ENCODE peak calls at places on chromosomes 7 and 10, in five cellular contexts. I is brain microvascular endothelial cell, P is MCF 10A, A is AG04450, G is dorsolateral prefrontal cortex. F is an unnamed sample.

GRCh38 chr10:62852961-62853702 is 37.0 kb upstream of the EGR2 start:
- DNase-seq in I (no peak), P (no peak), A (no peak), G (no peak), F (no peak)

GRCh38 chr7:67618569-67619543 is 622.2 kb downstream of the TYW1 start:
- DNase-seq in I (no peak), P (no peak), A (no peak), G (no peak), F (no peak)

GRCh38 chr7:5489991-5490536 is 66.4 kb upstream of the TNRC18 start:
- DNase-seq in I (peak; percentile 76), P (no peak), A (no peak), G (no peak), F (no peak)

GRCh38 chr7:55185941-55186609 is 167.3 kb downstream of the EGFR start:
- DNase-seq in I (peak; percentile 93), P (peak; percentile 97), A (peak; percentile 76), G (no peak), F (no peak)

GRCh38 chr10:77820349-77820748 is 106.2 kb downstream of the DLG5 start:
- DNase-seq in I (no peak), P (no peak), A (no peak), G (no peak), F (no peak)

GRCh38 chr10:126661841-126662520 is 8.5 kb downstream of the C10orf90 start:
- DNase-seq in I (peak; percentile 87), P (no peak), A (no peak), G (no peak), F (no peak)

GRCh38 chr10:24209421-24209770 is 458 bp downstream of the KIAA1217 start:
- DNase-seq in I (peak; percentile 32), P (peak; percentile 38), A (no peak), G (no peak), F (no peak)

GRCh38 chr10:120456626-120457430 is at the start of gene PLPP4:
- DNase-seq in I (peak; percentile 12), P (peak; percentile 32), A (no peak), G (peak; percentile 28), F (no peak)

GRCh38 chr7:135712182-135712782 is 15.7 kb downstream of the SLC13A4 start:
- DNase-seq in I (no peak), P (no peak), A (no peak), G (no peak), F (no peak)

GRCh38 chr7:76507723-76508406 is 2.5 kb upstream of the UPK3B start:
- DNase-seq in I (no peak), P (peak; percentile 18), A (no peak), G (no peak), F (no peak)

GRCh38 chr7:4641667-4642467 is 40.2 kb upstream of the FOXK1 start:
- DNase-seq in I (peak; percentile 86), P (peak; percentile 90), A (peak; percentile 86), G (peak; percentile 75), F (peak; percentile 77)

GRCh38 chr10:119862524-119862923 is 10.1 kb downstream of the MCMBP start:
- DNase-seq in I (no peak), P (no peak), A (no peak), G (no peak), F (no peak)

GRCh38 chr7:17624379-17624778 is 315.9 kb downstream of the SNX13 start:
- DNase-seq in I (no peak), P (no peak), A (no peak), G (no peak), F (no peak)

GRCh38 chr7:73851410-73852338 is 9.3 kb upstream of the TMEM270 start:
- DNase-seq in I (peak; percentile 93), P (peak; percentile 97), A (peak; percentile 94), G (no peak), F (no peak)

GRCh38 chr7:485188-486081 is 34.2 kb downstream of the PDGFA start:
- DNase-seq in I (no peak), P (peak; percentile 11), A (no peak), G (no peak), F (no peak)

GRCh38 chr10:43259248-43259980 is 7.5 kb downstream of the RASGEF1A start:
- DNase-seq in I (no peak), P (no peak), A (no peak), G (no peak), F (no peak)

GRCh38 chr10:44853148-44853734 is 57.9 kb upstream of the TMEM72 start:
- DNase-seq in I (no peak), P (peak; percentile 34), A (no peak), G (no peak), F (no peak)

GRCh38 chr7:137772748-137773147 is 74.0 kb downstream of the DGKI start:
- DNase-seq in I (peak; percentile 90), P (peak; percentile 57), A (peak; percentile 15), G (no peak), F (no peak)

GRCh38 chr10:26621889-26622681 is 75.4 kb upstream of the PDSS1 start:
- DNase-seq in I (no peak), P (peak; percentile 92), A (no peak), G (no peak), F (no peak)

GRCh38 chr10:5385224-5385623 is 19.4 kb downstream of the TUBAL3 start:
- DNase-seq in I (no peak), P (no peak), A (no peak), G (no peak), F (no peak)

GRCh38 chr7:69934475-69934903 is 336.2 kb downstream of the AUTS2 start:
- DNase-seq in I (no peak), P (no peak), A (no peak), G (no peak), F (no peak)

GRCh38 chr10:16944081-16944922 is 127.1 kb upstream of the RSU1 start:
- DNase-seq in I (no peak), P (no peak), A (peak; percentile 52), G (no peak), F (no peak)

GRCh38 chr7:151381333-151382078 is 28.3 kb downstream of the WDR86 start:
- DNase-seq in I (no peak), P (no peak), A (no peak), G (no peak), F (peak; percentile 46)
- TF ChIP-seq CTCF in I (no peak), P (no peak), A (no peak), G (no peak), F (no peak)

DNA sequence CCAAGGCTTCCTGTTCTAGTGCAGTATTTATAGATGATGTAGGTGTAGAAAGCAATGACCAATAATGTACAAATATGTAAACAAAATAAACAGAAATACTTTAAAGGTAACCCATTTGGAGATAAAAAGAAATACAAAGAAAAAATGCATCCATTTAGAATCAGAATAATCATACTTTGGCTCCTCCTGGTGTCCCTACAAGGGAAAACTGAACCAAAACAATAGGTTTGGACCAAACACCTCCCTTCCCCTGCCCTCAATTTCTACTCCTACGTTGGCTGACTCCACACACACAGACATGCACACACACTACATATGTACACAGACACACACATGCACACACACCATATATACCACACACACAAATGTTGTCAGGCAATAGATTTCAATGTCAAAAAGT is 36.0 kb downstream of the C10orf143 start:
- DNase-seq in I (no peak), P (no peak), A (no peak), G (no peak), F (no peak)
- TF ChIP-seq CTCF in I (no peak), P (no peak), A (no peak), G (no peak), F (no peak)

GRCh38 chr7:50798126-50798525 is 15.4 kb upstream of the GRB10 start:
- DNase-seq in I (no peak), P (no peak), A (no peak), G (no peak), F (no peak)

GRCh38 chr7:50795253-50795652 is 12.6 kb upstream of the GRB10 start:
- DNase-seq in I (no peak), P (no peak), A (no peak), G (no peak), F (no peak)

GRCh38 chr7:50793115-50793946 is 10.6 kb upstream of the GRB10 start:
- DNase-seq in I (peak; percentile 45), P (peak; percentile 62), A (no peak), G (no peak), F (peak; percentile 44)

GRCh38 chr7:50793947-50794570 is 11.4 kb upstream of the GRB10 start:
- DNase-seq in I (no peak), P (no peak), A (no peak), G (no peak), F (no peak)

DNA sequence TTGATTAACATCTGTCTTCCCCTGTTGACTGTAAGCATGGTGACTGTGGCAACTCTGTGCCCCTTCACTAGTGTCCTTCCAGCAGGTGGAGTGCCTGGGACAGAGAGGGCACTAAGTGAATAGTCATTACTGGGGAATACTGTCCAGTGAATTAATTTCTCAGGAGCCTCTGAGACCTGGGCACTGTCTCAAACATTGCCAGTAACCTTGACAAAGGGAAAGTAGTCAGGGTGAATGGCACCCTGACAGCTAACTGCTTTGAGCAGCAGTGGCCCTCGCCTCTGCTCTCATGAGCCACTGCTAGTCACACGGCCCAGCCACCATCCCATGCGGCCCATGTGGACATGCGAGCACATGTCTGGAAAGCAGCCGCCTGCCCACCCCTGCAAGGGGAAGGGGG is 13.1 kb upstream of the GRB10 start:
- DNase-seq in I (no peak), P (no peak), A (no peak), G (no peak), F (no peak)
- TF ChIP-seq CTCF in I (no peak), P (no peak), A (no peak), G (no peak), F (peak; percentile 19)

GRCh38 chr7:94183289-94183749 is 179.2 kb upstream of the BET1 start:
- DNase-seq in I (peak; percentile 87), P (peak; percentile 96), A (peak; percentile 95), G (no peak), F (no peak)
- TF ChIP-seq CTCF in I (peak; percentile 15), P (no peak), A (peak; percentile 11), G (no peak), F (no peak)

DNA sequence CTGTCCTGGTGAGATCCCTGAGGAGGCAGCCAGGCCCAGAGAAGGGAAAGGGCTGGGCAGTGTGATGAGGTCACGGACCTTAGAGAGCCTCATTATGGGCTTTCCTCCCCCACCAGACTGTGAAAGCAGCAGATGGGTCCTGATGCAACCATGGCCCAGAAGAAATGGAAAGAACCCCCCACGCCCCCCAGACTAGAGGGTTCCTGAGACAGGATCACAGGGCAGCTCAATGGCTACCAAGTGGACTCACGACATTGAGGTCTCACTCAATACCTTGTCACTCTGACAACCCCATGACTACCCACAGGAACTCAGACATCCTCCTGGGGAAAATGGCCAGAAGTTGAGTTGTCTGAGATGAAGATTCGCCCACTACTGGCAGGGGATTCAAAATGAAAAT is 36.7 kb downstream of the FAM241B start:
- DNase-seq in I (no peak), P (no peak), A (no peak), G (no peak), F (no peak)
- TF ChIP-seq CTCF in I (no peak), P (no peak), A (no peak), G (no peak), F (no peak)

GRCh38 chr7:130606161-130606560 is 62.4 kb downstream of the COPG2 start:
- DNase-seq in I (no peak), P (no peak), A (no peak), G (no peak), F (no peak)
- TF ChIP-seq CTCF in I (no peak), P (no peak), A (no peak), G (no peak), F (no peak)

DNA sequence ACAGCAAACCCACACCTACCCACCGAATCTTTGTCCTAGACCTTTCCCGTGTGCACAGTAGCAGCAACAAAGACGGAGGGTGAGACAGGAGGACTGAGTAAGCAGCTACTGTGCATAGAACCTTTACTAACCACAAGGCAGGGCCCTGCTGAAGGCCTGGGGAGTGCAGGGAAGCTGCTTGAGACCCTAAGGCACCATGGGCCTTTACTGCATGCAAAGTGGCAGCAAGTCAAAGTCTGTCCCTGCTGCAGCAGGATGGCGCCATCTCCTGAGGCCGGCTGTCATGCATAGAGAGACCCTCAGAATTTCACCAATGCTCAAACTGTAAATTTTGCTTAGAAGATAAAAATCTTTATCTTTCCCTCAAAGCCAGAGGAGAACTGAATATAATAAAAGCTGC is 610.5 kb downstream of the ACTR3B start:
- DNase-seq in I (no peak), P (no peak), A (no peak), G (no peak), F (no peak)
- TF ChIP-seq CTCF in I (no peak), P (no peak), A (no peak), G (no peak), F (peak; percentile 11)